ENCODE peak calls at places on chromosomes 1 and 21, in ten cellular contexts. S is RWPE1, F is lower leg skin, K is non-pigmented ciliary epithelial cell, V is brain pericyte, P is NCI-H226, W is naive B cell, A is GDM1, N is skeletal muscle cell, O is ACHN. B is an unnamed sample.

GRCh38 chr1:35377553-35377952 is 109.0 kb downstream of the ZMYM4 start:
- DNase-seq in N (no peak), F (no peak), W (no peak), V (no peak), A (no peak), O (no peak), K (no peak), S (no peak), P (no peak), B (no peak)

GRCh38 chr21:36504067-36505058 is 24.4 kb upstream of the CLDN14 start:
- DNase-seq in P (no peak), K (peak), S (peak), A (no peak), V (no peak), W (peak), O (peak), N (peak), F (no peak), B (no peak)

GRCh38 chr1:3688356-3688755 is 36.0 kb downstream of the TP73 start:
- DNase-seq in N (no peak), V (no peak), S (no peak), A (no peak), K (no peak), O (no peak), W (no peak), F (no peak), P (no peak), B (no peak)

GRCh38 chr1:172537366-172537765 is 4.4 kb downstream of the SUCO start:
- DNase-seq in P (no peak), W (no peak), K (no peak), N (no peak), O (no peak), S (no peak), A (no peak), V (no peak), F (no peak), B (no peak)

GRCh38 chr1:37514350-37515184 is at the start of gene MEAF6:
- DNase-seq in P (peak), V (peak), N (peak), F (peak), O (peak), K (no peak), W (peak), A (peak), S (peak), B (no peak)

GRCh38 chr1:178172939-178173338 is 79.0 kb downstream of the RASAL2 start:
- DNase-seq in W (no peak), A (no peak), N (no peak), F (no peak), P (peak), V (no peak), K (peak), S (peak), O (no peak), B (no peak)

GRCh38 chr1:235087906-235088305 is 40.7 kb downstream of the TOMM20 start:
- DNase-seq in O (no peak), K (no peak), W (no peak), F (no peak), A (no peak), S (no peak), N (no peak), V (no peak), P (no peak), B (no peak)

GRCh38 chr1:229430761-229431269 is 3.1 kb downstream of the ACTA1 start:
- DNase-seq in W (no peak), A (no peak), N (no peak), F (no peak), O (peak), K (no peak), V (no peak), P (no peak), S (no peak), B (no peak)

GRCh38 chr1:222127526-222128152 is 385.8 kb upstream of the DUSP10 start:
- DNase-seq in F (no peak), A (no peak), V (no peak), P (no peak), N (no peak), S (no peak), W (no peak), K (no peak), O (no peak), B (no peak)